ENCODE peak calls at places on chromosomes 2 and 18, in four cellular contexts. V, S, B and D are unnamed samples.

GRCh38 chr2:11022064-11022463 is 110.3 kb downstream of the KCNF1 start:
- DNase-seq in S (no peak), V (no peak), B (no peak), D (no peak)

GRCh38 chr2:60407398-60407797 is 146.1 kb downstream of the BCL11A start:
- DNase-seq in S (no peak), V (no peak), B (no peak), D (no peak)

GRCh38 chr2:19368760-19369159 is 10.3 kb upstream of the OSR1 start:
- DNase-seq in S (no peak), V (no peak), B (no peak), D (no peak)

GRCh38 chr18:42296723-42297122 is 341.7 kb downstream of the PIK3C3 start:
- DNase-seq in B (no peak), V (no peak), S (no peak), D (no peak)

GRCh38 chr2:31962757-31963361 is 47.9 kb downstream of the MEMO1 start:
- DNase-seq in S (no peak), V (no peak), B (no peak), D (no peak)

GRCh38 chr2:8627019-8627691 is 54.7 kb upstream of the ID2 start:
- DNase-seq in S (peak; percentile 26), V (peak; percentile 14), B (no peak), D (no peak)

GRCh38 chr18:8705280-8705940 is at the start of gene MTCL1:
- DNase-seq in S (peak; percentile 70), V (peak; percentile 86), B (no peak), D (peak; percentile 48)

GRCh38 chr18:68104036-68104435 is 587.5 kb upstream of the DSEL start:
- DNase-seq in V (no peak), S (no peak), B (no peak), D (no peak)

GRCh38 chr2:116724550-116724949 is 1089.9 kb upstream of the DDX18 start:
- DNase-seq in V (no peak), B (no peak), S (no peak), D (no peak)

GRCh38 chr2:132883430-132883829 is 213.4 kb upstream of the LYPD1 start:
- DNase-seq in V (no peak), S (no peak), B (no peak), D (no peak)

GRCh38 chr2:1891147-1891546 is 146.8 kb upstream of the PXDN start:
- DNase-seq in V (no peak), S (no peak), B (no peak), D (no peak)

GRCh38 chr2:222709191-222709891 is 37.9 kb downstream of the MOGAT1 start:
- DNase-seq in V (peak; percentile 65), S (peak; percentile 78), B (no peak), D (no peak)

GRCh38 chr18:55264108-55264507 is 304.8 kb upstream of the CCDC68 start:
- DNase-seq in S (no peak), B (no peak), V (no peak), D (no peak)

GRCh38 chr18:32349728-32350395 is 120.8 kb downstream of the GAREM1 start:
- DNase-seq in B (no peak), V (peak; percentile 7), S (peak; percentile 73), D (no peak)

GRCh38 chr2:197873293-197873701 is 68.9 kb downstream of the PLCL1 start:
- DNase-seq in S (no peak), V (no peak), B (no peak), D (no peak)

GRCh38 chr2:28117104-28117596 is 226.6 kb downstream of the BABAM2 start:
- DNase-seq in S (no peak), V (no peak), B (no peak), D (no peak)

GRCh38 chr2:190965580-190966222 is 48.3 kb downstream of the STAT1 start:
- DNase-seq in S (no peak), V (no peak), B (no peak), D (no peak)